ENCODE peak calls at places on chromosomes 12 and 14, in eight cellular contexts. V is lower lobe of right lung, A is aorta, C is transverse colon, M is sigmoid colon, R is heart right ventricle, J is tibial artery, T is A549. O is an unnamed sample.

GRCh38 chr12:68003777-68004176 is 14.5 kb downstream of the IFNG-AS1 start:
- DNase-seq in T (no peak), R (no peak), A (no peak), V (no peak), J (no peak), C (no peak), M (no peak), O (no peak)

GRCh38 chr14:78950654-78951053 is 780.5 kb downstream of the NRXN3 start:
- DNase-seq in M (no peak), T (peak), A (no peak), C (no peak), R (no peak), J (no peak), V (no peak), O (no peak)

GRCh38 chr12:76984566-76984965 is 80.8 kb downstream of the E2F7 start:
- DNase-seq in M (no peak), T (no peak), J (no peak), C (no peak), V (no peak), R (no peak), A (no peak), O (no peak)

GRCh38 chr12:21476949-21477348 is 24.5 kb downstream of the RECQL start:
- DNase-seq in J (no peak), R (no peak), T (no peak), C (no peak), M (no peak), A (no peak), V (no peak), O (no peak)

GRCh38 chr12:4809013-4809448 is 88.8 kb downstream of the GALNT8 start:
- DNase-seq in M (peak), A (peak), T (no peak), V (no peak), J (no peak), C (no peak), R (peak), O (no peak)

GRCh38 chr14:104870368-104871144 is 5.5 kb downstream of the CEP170B start:
- DNase-seq in V (peak), C (peak), R (peak), J (peak), T (no peak), M (peak), A (no peak), O (peak)

GRCh38 chr14:60396718-60397343 is 89.0 kb downstream of the C14orf39 start:
- DNase-seq in R (no peak), V (no peak), C (no peak), A (no peak), J (no peak), M (no peak), T (no peak), O (no peak)

GRCh38 chr14:75905505-75905904 is 76.3 kb downstream of the TGFB3 start:
- DNase-seq in A (peak), M (peak), C (peak), R (no peak), J (no peak), V (peak), T (no peak), O (no peak)

GRCh38 chr12:5254703-5255102 is 177.2 kb upstream of the NTF3 start:
- DNase-seq in V (no peak), C (no peak), R (no peak), J (no peak), M (no peak), T (no peak), A (peak), O (no peak)

GRCh38 chr14:55077155-55077554 is 25.7 kb downstream of the MAPK1IP1L start:
- DNase-seq in M (no peak), C (peak), A (no peak), V (no peak), T (peak), J (no peak), R (no peak), O (no peak)

GRCh38 chr14:50792058-50792477 is 38.9 kb downstream of the NIN start:
- DNase-seq in V (no peak), M (no peak), T (no peak), J (no peak), R (no peak), A (no peak), C (no peak), O (no peak)

GRCh38 chr12:133233993-133234564 is 1.6 kb downstream of the ANHX start:
- DNase-seq in A (no peak), C (no peak), T (no peak), V (no peak), R (no peak), J (peak), M (no peak), O (no peak)

GRCh38 chr12:68031174-68031573 is 41.9 kb downstream of the IFNG-AS1 start:
- DNase-seq in J (no peak), A (no peak), V (no peak), T (no peak), C (no peak), R (no peak), M (no peak), O (no peak)

GRCh38 chr12:104505095-104505819 is 48.5 kb downstream of the CHST11 start:
- DNase-seq in R (no peak), A (no peak), C (peak), T (no peak), V (no peak), J (no peak), M (no peak), O (no peak)

GRCh38 chr12:16424531-16424930 is 77.1 kb downstream of the MGST1 start:
- DNase-seq in R (no peak), J (no peak), A (no peak), M (no peak), V (no peak), T (no peak), C (no peak), O (no peak)

GRCh38 chr14:102508410-102508773 is 1.2 kb downstream of the ANKRD9 start:
- DNase-seq in A (no peak), C (peak), M (no peak), R (peak), V (peak), T (peak), J (no peak), O (peak)
- H3K27ac ChIP-seq in A (no peak), C (peak), M (peak), R (peak), V (peak), T (peak), J (peak), O (peak)

DNA sequence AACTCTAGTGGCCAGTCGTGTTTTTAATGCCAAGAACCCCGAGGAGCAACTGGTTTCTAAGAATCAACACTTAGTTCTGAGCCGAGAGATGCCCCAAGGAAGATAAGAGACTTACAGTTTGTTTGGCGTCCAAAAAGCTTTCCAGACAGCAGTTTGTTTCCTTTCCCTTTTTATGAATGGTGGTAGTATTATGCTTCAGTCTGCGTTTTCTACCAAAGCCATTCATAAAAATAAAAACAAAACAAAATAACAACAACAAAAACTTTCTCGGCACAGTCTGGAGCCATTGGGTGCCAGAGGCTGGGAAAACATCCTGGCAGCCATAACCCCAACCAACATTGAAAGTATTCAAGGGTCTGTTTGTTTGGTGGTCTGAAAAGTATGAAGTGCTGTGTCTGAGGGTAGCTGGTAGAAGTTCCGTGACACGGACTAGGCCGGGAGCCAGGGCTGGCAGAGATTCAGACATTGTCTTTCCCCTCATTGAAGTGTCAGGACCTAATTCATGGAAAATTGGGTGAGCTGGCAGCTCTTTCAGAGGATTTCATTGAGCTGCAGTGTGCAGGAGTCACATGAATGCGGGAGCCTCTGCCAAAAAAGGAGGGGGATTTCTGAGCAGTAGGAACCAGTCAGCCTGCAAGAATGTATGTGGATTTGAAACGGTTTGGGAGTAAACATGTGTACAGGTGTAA is 124.2 kb downstream of the HMGA2 start:
- DNase-seq in J (peak), R (peak), A (peak), V (peak), C (peak), M (peak), T (peak), O (peak)
- H3K4me3 ChIP-seq in J (no peak), R (no peak), A (no peak), V (no peak), C (no peak), M (no peak), T (no peak), O (no peak)

GRCh38 chr14:100909439-100909838 is 5.9 kb upstream of the RTL1 start:
- DNase-seq in J (no peak), C (no peak), A (no peak), V (no peak), T (no peak), M (no peak), R (no peak), O (no peak)
- H3K27ac ChIP-seq in J (no peak), C (no peak), A (no peak), V (no peak), T (no peak), M (no peak), R (no peak), O (no peak)

DNA sequence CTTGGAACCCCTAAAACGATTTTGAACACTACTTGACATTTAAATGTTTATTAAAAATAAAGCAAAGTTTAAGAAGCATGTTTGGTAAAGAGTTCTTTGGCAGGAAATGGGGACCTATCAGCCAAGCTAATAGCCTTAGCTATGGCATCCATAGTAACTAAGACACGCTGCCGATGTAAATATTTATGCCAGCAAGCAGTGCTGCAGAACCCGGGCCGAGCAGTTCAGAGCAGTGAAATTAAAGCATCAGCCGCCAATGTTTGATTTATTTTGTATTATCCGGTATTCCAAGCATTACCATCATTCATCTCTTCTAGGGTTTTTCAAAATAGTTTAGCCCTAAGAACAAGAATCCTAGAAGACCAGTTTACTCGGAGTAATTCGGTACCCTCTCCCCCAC is 61.6 kb downstream of the PPP2R5C start:
- DNase-seq in M (no peak), A (no peak), J (no peak), R (no peak), V (no peak), T (no peak), C (no peak), O (no peak)
- H3K4me3 ChIP-seq in M (peak), A (no peak), J (peak), R (peak), V (peak), T (no peak), C (peak), O (peak)

GRCh38 chr12:124505001-124505818 is 62.2 kb downstream of the NCOR2 start:
- DNase-seq in A (no peak), T (no peak), R (no peak), M (no peak), V (no peak), C (no peak), J (no peak), O (no peak)

GRCh38 chr12:124502379-124502778 is 65.0 kb downstream of the NCOR2 start:
- DNase-seq in R (peak), A (no peak), T (no peak), C (no peak), M (no peak), V (no peak), J (no peak), O (no peak)

GRCh38 chr12:124506145-124506831 is 61.1 kb downstream of the NCOR2 start:
- DNase-seq in C (peak), A (peak), T (no peak), V (peak), M (peak), R (peak), J (peak), O (peak)

GRCh38 chr12:124503305-124503704 is 64.1 kb downstream of the NCOR2 start:
- DNase-seq in M (no peak), J (no peak), A (no peak), V (no peak), C (no peak), R (no peak), T (no peak), O (no peak)

GRCh38 chr12:124504273-124505000 is 63.0 kb downstream of the NCOR2 start:
- DNase-seq in M (no peak), T (no peak), V (no peak), C (no peak), R (peak), J (no peak), A (no peak), O (no peak)
- H3K27ac ChIP-seq in M (peak), T (no peak), V (no peak), C (no peak), R (peak), J (no peak), A (no peak), O (no peak)

O was measured in upper lobe of right lung.